ENCODE peak calls at places on chromosomes 13 and 19, in six cellular contexts. One of them, this sample, is unnamed.
A peak's percentile ranks its signal among the peaks of the same experiment; 100 is the strongest.

GRCh38 chr19:48896191-48896720 is 2.3 kb downstream of the TULP2 start:
- DNase-seq in NCI-H1092: no peak
- DNase-seq in ecto neural progenitor cell: peak; percentile 87
- DNase-seq in upper lobe of left lung: peak; percentile 84
- DNase-seq in coronary artery: no peak
- DNase-seq in T1000: no peak
- DNase-seq in this sample: no peak

GRCh38 chr19:30029721-30030510 is 87.9 kb downstream of the URI1 start:
- DNase-seq in ecto neural progenitor cell: no peak
- DNase-seq in T1000: peak; percentile 63
- DNase-seq in NCI-H1092: no peak
- DNase-seq in coronary artery: no peak
- DNase-seq in upper lobe of left lung: no peak
- DNase-seq in this sample: peak; percentile 29

GRCh38 chr13:73633817-73634449 is 500.3 kb downstream of the KLF12 start:
- DNase-seq in T1000: no peak
- DNase-seq in coronary artery: no peak
- DNase-seq in upper lobe of left lung: no peak
- DNase-seq in NCI-H1092: no peak
- DNase-seq in ecto neural progenitor cell: no peak
- DNase-seq in this sample: no peak

GRCh38 chr13:46367622-46368327 is 19.3 kb downstream of the RUBCNL start:
- DNase-seq in coronary artery: no peak
- DNase-seq in NCI-H1092: no peak
- DNase-seq in upper lobe of left lung: no peak
- DNase-seq in T1000: no peak
- DNase-seq in ecto neural progenitor cell: no peak
- DNase-seq in this sample: peak; percentile 19

GRCh38 chr13:87677334-87678234 is 6.4 kb downstream of the SLITRK5 start:
- DNase-seq in coronary artery: peak; percentile 50
- DNase-seq in T1000: no peak
- DNase-seq in NCI-H1092: peak; percentile 73
- DNase-seq in upper lobe of left lung: peak; percentile 85
- DNase-seq in ecto neural progenitor cell: peak; percentile 76
- DNase-seq in this sample: no peak

GRCh38 chr13:50393641-50394040 is 378.4 kb downstream of the KCNRG start:
- DNase-seq in upper lobe of left lung: no peak
- DNase-seq in T1000: no peak
- DNase-seq in ecto neural progenitor cell: peak; percentile 72
- DNase-seq in NCI-H1092: no peak
- DNase-seq in coronary artery: no peak
- DNase-seq in this sample: peak; percentile 29

GRCh38 chr13:113561417-113562084 is 23.0 kb upstream of the TFDP1 start:
- DNase-seq in T1000: no peak
- DNase-seq in coronary artery: peak; percentile 62
- DNase-seq in ecto neural progenitor cell: peak; percentile 46
- DNase-seq in NCI-H1092: no peak
- DNase-seq in upper lobe of left lung: no peak
- DNase-seq in this sample: no peak

GRCh38 chr19:38736036-38736412 is 8.2 kb downstream of the CAPN12 start:
- DNase-seq in ecto neural progenitor cell: peak; percentile 67
- DNase-seq in T1000: no peak
- DNase-seq in NCI-H1092: no peak
- DNase-seq in upper lobe of left lung: peak; percentile 93
- DNase-seq in coronary artery: peak; percentile 76
- DNase-seq in this sample: no peak

GRCh38 chr13:100473087-100473486 is 115.5 kb downstream of the GGACT start:
- DNase-seq in coronary artery: no peak
- DNase-seq in ecto neural progenitor cell: peak; percentile 59
- DNase-seq in NCI-H1092: no peak
- DNase-seq in T1000: no peak
- DNase-seq in upper lobe of left lung: no peak
- DNase-seq in this sample: no peak

GRCh38 chr19:30784850-30785459 is 412.8 kb downstream of the ZNF536 start:
- DNase-seq in NCI-H1092: no peak
- DNase-seq in ecto neural progenitor cell: peak; percentile 66
- DNase-seq in T1000: no peak
- DNase-seq in upper lobe of left lung: no peak
- DNase-seq in coronary artery: no peak
- DNase-seq in this sample: no peak

GRCh38 chr13:24636776-24637175 is 43.4 kb upstream of the ATP12A start:
- DNase-seq in upper lobe of left lung: no peak
- DNase-seq in ecto neural progenitor cell: no peak
- DNase-seq in coronary artery: no peak
- DNase-seq in NCI-H1092: no peak
- DNase-seq in T1000: no peak
- DNase-seq in this sample: no peak

GRCh38 chr19:53876651-53877224 is 5.3 kb upstream of the PRKCG start:
- DNase-seq in ecto neural progenitor cell: no peak
- DNase-seq in T1000: no peak
- DNase-seq in upper lobe of left lung: no peak
- DNase-seq in NCI-H1092: no peak
- DNase-seq in coronary artery: no peak
- DNase-seq in this sample: no peak

GRCh38 chr19:12840091-12841079 is 2.1 kb downstream of the MAST1 start:
- DNase-seq in T1000: peak; percentile 66
- DNase-seq in NCI-H1092: no peak
- DNase-seq in coronary artery: no peak
- DNase-seq in ecto neural progenitor cell: peak; percentile 98
- DNase-seq in upper lobe of left lung: no peak
- DNase-seq in this sample: peak; percentile 83

GRCh38 chr13:29454931-29455481 is 140.5 kb downstream of the SLC7A1 start:
- DNase-seq in T1000: no peak
- DNase-seq in coronary artery: no peak
- DNase-seq in ecto neural progenitor cell: peak; percentile 38
- DNase-seq in upper lobe of left lung: no peak
- DNase-seq in NCI-H1092: no peak
- DNase-seq in this sample: peak; percentile 95

GRCh38 chr19:32878988-32879387 is 9.4 kb upstream of the SLC7A9 start:
- DNase-seq in T1000: no peak
- DNase-seq in coronary artery: no peak
- DNase-seq in NCI-H1092: no peak
- DNase-seq in ecto neural progenitor cell: no peak
- DNase-seq in upper lobe of left lung: peak; percentile 39
- DNase-seq in this sample: no peak

GRCh38 chr13:94093652-94094310 is 385.7 kb downstream of the DCT start:
- DNase-seq in T1000: no peak
- DNase-seq in upper lobe of left lung: no peak
- DNase-seq in NCI-H1092: no peak
- DNase-seq in ecto neural progenitor cell: no peak
- DNase-seq in coronary artery: no peak
- DNase-seq in this sample: no peak

GRCh38 chr19:1862424-1863307 is 713 bp downstream of the KLF16 start:
- DNase-seq in ecto neural progenitor cell: peak; percentile 73
- DNase-seq in upper lobe of left lung: peak; percentile 94
- DNase-seq in coronary artery: peak; percentile 79
- DNase-seq in NCI-H1092: no peak
- DNase-seq in T1000: no peak
- DNase-seq in this sample: no peak

GRCh38 chr13:112071011-112071901 is 4.3 kb downstream of the SOX1 start:
- DNase-seq in upper lobe of left lung: no peak
- DNase-seq in ecto neural progenitor cell: peak; percentile 55
- DNase-seq in coronary artery: no peak
- DNase-seq in T1000: no peak
- DNase-seq in NCI-H1092: peak; percentile 69
- DNase-seq in this sample: no peak

GRCh38 chr19:5246554-5247155 is 94.0 kb downstream of the PTPRS start:
- DNase-seq in ecto neural progenitor cell: no peak
- DNase-seq in coronary artery: no peak
- DNase-seq in T1000: no peak
- DNase-seq in upper lobe of left lung: no peak
- DNase-seq in NCI-H1092: no peak
- DNase-seq in this sample: no peak

GRCh38 chr13:104296301-104296700 is 1230.1 kb upstream of the SLC10A2 start:
- DNase-seq in ecto neural progenitor cell: no peak
- DNase-seq in upper lobe of left lung: no peak
- DNase-seq in T1000: no peak
- DNase-seq in coronary artery: no peak
- DNase-seq in NCI-H1092: no peak
- DNase-seq in this sample: no peak

GRCh38 chr13:113493315-113493951 is 2.9 kb upstream of the DCUN1D2 start:
- DNase-seq in NCI-H1092: no peak
- DNase-seq in ecto neural progenitor cell: no peak
- DNase-seq in upper lobe of left lung: no peak
- DNase-seq in T1000: peak; percentile 21
- DNase-seq in coronary artery: no peak
- DNase-seq in this sample: peak; percentile 99